ENCODE peak calls at places on chromosomes 6 and 20, in seven cellular contexts. V, I, P, C, M, W and F are unnamed samples.
A peak's percentile ranks its signal among the peaks of the same experiment; 100 is the strongest.

GRCh38 chr6:41917528-41917927 is 3.4 kb downstream of the MED20 start:
- DNase-seq in W (no peak), M (no peak), C (no peak), P (no peak), V (peak; percentile 70), I (peak; percentile 94), F (peak; percentile 79)

GRCh38 chr6:36717871-36718540 is 20.4 kb downstream of the RAB44 start:
- DNase-seq in M (no peak), W (no peak), I (no peak), P (no peak), C (no peak), V (no peak), F (no peak)

GRCh38 chr20:4601630-4602296 is 119.9 kb upstream of the PRND start:
- DNase-seq in C (no peak), V (no peak), I (no peak), M (no peak), P (peak; percentile 52), W (no peak), F (no peak)

GRCh38 chr6:8557019-8557748 is 121.8 kb upstream of the SLC35B3 start:
- DNase-seq in M (no peak), V (no peak), I (no peak), W (no peak), P (no peak), C (no peak), F (no peak)

GRCh38 chr6:3355358-3356055 is 96.8 kb downstream of the PSMG4 start:
- DNase-seq in W (no peak), P (peak; percentile 41), I (no peak), V (no peak), M (no peak), C (no peak), F (no peak)

GRCh38 chr6:135182993-135183531 is 2.0 kb downstream of the MYB start:
- DNase-seq in C (peak; percentile 70), W (no peak), P (no peak), I (no peak), V (no peak), M (no peak), F (no peak)

GRCh38 chr20:24166127-24166389 is 177.5 kb upstream of the GGTLC1 start:
- DNase-seq in W (no peak), V (no peak), M (no peak), I (no peak), C (no peak), P (no peak), F (no peak)

GRCh38 chr6:97563529-97563928 is 280.5 kb upstream of the MMS22L start:
- DNase-seq in P (no peak), C (no peak), V (no peak), I (no peak), W (no peak), M (no peak), F (no peak)

GRCh38 chr20:37991506-37992302 is 41.6 kb downstream of the TTI1 start:
- DNase-seq in I (no peak), W (no peak), P (no peak), C (no peak), V (no peak), M (no peak), F (no peak)

GRCh38 chr20:33343521-33343920 is 57.8 kb downstream of the CDK5RAP1 start:
- DNase-seq in P (no peak), I (no peak), M (no peak), V (no peak), W (no peak), C (no peak), F (no peak)

GRCh38 chr6:16168121-16168520 is 39.2 kb downstream of the MYLIP start:
- DNase-seq in P (no peak), I (peak; percentile 28), W (no peak), M (no peak), V (no peak), C (peak; percentile 54), F (no peak)

GRCh38 chr6:302760-303159 is 10.5 kb downstream of the DUSP22 start:
- DNase-seq in W (no peak), M (no peak), C (no peak), P (no peak), V (no peak), I (no peak), F (no peak)

GRCh38 chr6:40999498-41000070 is 39.4 kb downstream of the UNC5CL start:
- DNase-seq in P (peak; percentile 67), M (peak; percentile 80), W (peak; percentile 1), V (peak; percentile 30), I (peak; percentile 66), C (peak; percentile 70), F (no peak)

GRCh38 chr6:12335131-12335527 is 45.0 kb downstream of the EDN1 start:
- DNase-seq in W (peak; percentile 51), P (no peak), C (no peak), I (no peak), V (no peak), M (no peak), F (no peak)

GRCh38 chr6:13517116-13517515 is 29.7 kb upstream of the GFOD1 start:
- DNase-seq in V (no peak), M (peak; percentile 59), I (no peak), C (no peak), W (no peak), P (no peak), F (no peak)

GRCh38 chr6:155676346-155676745 is 220.7 kb upstream of the NOX3 start:
- DNase-seq in W (no peak), M (no peak), I (no peak), P (no peak), C (no peak), V (no peak), F (no peak)

GRCh38 chr6:4262506-4262905 is 127.1 kb upstream of the ECI2 start:
- DNase-seq in V (peak; percentile 29), W (no peak), P (no peak), C (no peak), I (no peak), M (no peak), F (no peak)

GRCh38 chr6:102114402-102114801 is 720.9 kb downstream of the GRIK2 start:
- DNase-seq in I (no peak), M (peak; percentile 20), P (no peak), V (no peak), W (no peak), C (no peak), F (no peak)

GRCh38 chr6:111580826-111581505 is 24.7 kb downstream of the TRAF3IP2 start:
- DNase-seq in M (no peak), I (no peak), P (no peak), V (no peak), C (no peak), W (no peak), F (no peak)
- TF ChIP-seq CTCF in M (peak; percentile 32), I (no peak), P (no peak), V (peak; percentile 15), C (no peak), W (no peak), F (no peak)

DNA sequence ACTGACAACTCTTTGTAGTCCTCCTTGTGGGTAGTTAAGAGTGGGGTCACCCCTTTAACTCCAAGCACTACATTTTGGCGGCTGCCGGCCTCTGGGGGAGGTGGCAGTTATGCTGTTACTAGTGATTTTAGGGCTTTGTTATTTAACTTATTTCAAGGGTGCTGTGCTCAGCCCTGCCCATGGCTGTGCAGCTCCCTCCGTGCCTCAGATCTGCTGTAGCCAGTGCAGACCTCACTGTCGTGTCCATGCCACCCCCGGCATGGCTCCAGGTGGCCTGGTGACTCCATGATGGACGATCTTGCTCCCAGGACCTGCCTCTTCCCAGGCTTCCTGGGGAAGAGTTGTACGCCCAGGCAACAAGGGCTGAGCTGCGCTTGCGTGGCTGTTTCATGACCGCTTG is 15.4 kb downstream of the UQCC2 start:
- DNase-seq in W (no peak), I (no peak), M (no peak), C (no peak), P (no peak), V (no peak), F (no peak)
- H3K4me3 ChIP-seq in W (no peak overlapping the region), I (no peak overlapping the region), M (no peak overlapping the region), C (no peak overlapping the region), P (no peak overlapping the region), V (no peak overlapping the region), F (no peak overlapping the region)

DNA sequence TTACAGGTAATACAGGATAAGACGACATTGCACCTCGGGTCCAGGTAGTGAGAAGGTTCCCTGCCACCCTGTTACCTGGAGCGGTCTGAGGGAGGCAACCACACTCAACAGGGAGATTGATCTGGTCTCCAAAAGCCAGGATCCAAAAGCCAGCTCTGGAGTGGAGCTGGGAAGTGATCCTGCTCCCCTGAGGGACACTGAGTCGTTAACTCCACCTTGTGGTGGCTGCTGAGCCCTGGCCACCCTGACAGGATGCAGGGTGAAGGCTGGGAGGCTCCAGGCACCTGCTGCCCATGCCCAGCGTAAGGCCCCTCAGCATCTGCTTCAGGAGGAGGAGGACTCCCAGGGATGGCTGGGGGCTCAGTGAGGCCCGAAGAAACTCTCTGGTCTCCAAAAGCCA is 38.7 kb upstream of the SLC22A2 start:
- DNase-seq in V (no peak), W (no peak), P (no peak), C (no peak), M (peak; percentile 14), I (no peak), F (no peak)
- TF ChIP-seq CTCF in V (no peak), W (no peak), P (no peak), C (no peak), M (peak; percentile 77), I (no peak), F (no peak)

GRCh38 chr6:166997768-166998255 is 1.4 kb upstream of the CEP43 start:
- DNase-seq in V (peak; percentile 48), W (peak; percentile 27), C (peak; percentile 74), I (peak; percentile 72), M (peak; percentile 83), P (peak; percentile 25), F (no peak)

GRCh38 chr6:166999145-166999844 is at the start of gene CEP43:
- DNase-seq in M (peak; percentile 95), C (peak; percentile 95), W (peak; percentile 71), I (peak; percentile 94), P (peak; percentile 95), V (peak; percentile 79), F (no peak)

GRCh38 chr6:166998256-166999144 is 697 bp upstream of the CEP43 start:
- DNase-seq in I (no peak), M (no peak), C (peak; percentile 57), W (no peak), P (peak; percentile 21), V (no peak), F (no peak)

GRCh38 chr6:166999845-167000253 is 652 bp downstream of the CEP43 start:
- DNase-seq in M (peak; percentile 74), P (no peak), C (no peak), I (no peak), W (no peak), V (no peak), F (no peak)

DNA sequence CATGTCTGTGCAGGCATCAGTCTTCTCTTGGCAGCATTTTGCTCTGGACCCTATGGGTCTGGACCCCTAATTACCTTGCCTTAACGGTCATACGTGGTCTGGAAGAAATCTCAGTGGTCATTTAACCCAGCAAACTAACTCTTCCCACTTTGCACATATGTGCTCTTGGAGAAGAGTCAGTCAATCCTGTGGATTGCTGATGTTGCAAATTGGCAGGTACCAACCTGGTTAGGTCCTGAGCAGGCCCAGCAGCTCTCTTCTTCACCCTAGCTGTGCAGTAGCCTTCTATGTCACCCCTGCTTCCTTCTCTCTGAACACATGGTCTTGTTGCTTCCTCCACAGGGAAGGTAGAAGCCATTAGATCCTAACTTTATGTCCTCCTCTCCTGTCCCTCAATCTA is 1.6 kb downstream of the CEP43 start:
- DNase-seq in W (no peak), C (no peak), V (no peak), P (no peak), I (no peak), M (no peak), F (no peak)
- H3K4me3 ChIP-seq in W (peak overlapping the region; percentile 84), C (no peak overlapping the region), V (peak overlapping the region; percentile 93), P (no peak overlapping the region), I (peak overlapping the region; percentile 6), M (peak overlapping the region; percentile 95), F (peak overlapping the region; percentile 21)

GRCh38 chr20:9503530-9504251 is 10.7 kb upstream of the LAMP5 start:
- DNase-seq in I (no peak), C (no peak), P (no peak), V (peak; percentile 24), M (no peak), W (no peak), F (no peak)
- TF ChIP-seq CTCF in I (no peak), C (no peak), P (no peak), V (peak; percentile 21), M (no peak), W (peak; percentile 3), F (peak; percentile 21)